ENCODE peak calls at places on chromosomes 2 and 18, in four cellular contexts. C is K562, A is H1, K is GM12878. X is an unnamed sample.

GRCh38 chr2:168432565-168433186 is 23.4 kb upstream of the CERS6 start:
- DNase-seq in C (no peak), A (no peak), K (peak), X (no peak)

GRCh38 chr2:234032301-234032856 is 18.1 kb upstream of the SPP2 start:
- DNase-seq in C (no peak), A (no peak), K (no peak), X (peak)

GRCh38 chr18:45248240-45248903 is 366.9 kb upstream of the SLC14A2 start:
- DNase-seq in C (no peak), A (no peak), K (no peak), X (peak)

GRCh38 chr2:184425083-184425482 is 173.2 kb upstream of the ZNF804A start:
- DNase-seq in C (no peak), A (no peak), K (no peak), X (no peak)

GRCh38 chr2:189370719-189371118 is 70.6 kb upstream of the WDR75 start:
- DNase-seq in C (no peak), A (no peak), K (no peak), X (peak)

GRCh38 chr2:157363612-157364101 is 38.0 kb upstream of the ERMN start:
- DNase-seq in C (no peak), A (no peak), K (peak), X (no peak)

GRCh38 chr2:116718451-116718850 is 1096.0 kb upstream of the DDX18 start:
- DNase-seq in C (no peak), A (no peak), K (no peak), X (no peak)

GRCh38 chr2:159902722-159903121 is 104.7 kb upstream of the CD302 start:
- DNase-seq in C (no peak), A (no peak), K (no peak), X (no peak)

GRCh38 chr18:30415903-30416302 is 626.6 kb downstream of the DSC3 start:
- DNase-seq in C (no peak), A (no peak), K (no peak), X (no peak)

GRCh38 chr2:219968685-219969345 is 341.4 kb downstream of the SLC4A3 start:
- DNase-seq in C (no peak), A (no peak), K (no peak), X (peak)

GRCh38 chr18:67932261-67932660 is 415.7 kb upstream of the DSEL start:
- DNase-seq in C (no peak), A (no peak), K (no peak), X (no peak)

GRCh38 chr2:117933884-117934354 is 80.0 kb downstream of the CCDC93 start:
- DNase-seq in C (no peak), A (no peak), K (no peak), X (no peak)

GRCh38 chr2:16197504-16198147 is 257.3 kb downstream of the MYCN start:
- DNase-seq in C (no peak), A (no peak), K (no peak), X (no peak)

GRCh38 chr2:236599059-236599458 is 29.4 kb downstream of the ACKR3 start:
- DNase-seq in C (no peak), A (no peak), K (no peak), X (no peak)

GRCh38 chr18:23231340-23232021 is 96.2 kb downstream of the CABLES1 start:
- DNase-seq in C (no peak), A (no peak), K (peak), X (peak)

GRCh38 chr18:31581498-31582197 is 10.0 kb upstream of the TTR start:
- DNase-seq in C (no peak), A (no peak), K (no peak), X (peak)

GRCh38 chr2:62458206-62459035 is 47.6 kb downstream of the TMEM17 start:
- DNase-seq in C (no peak), A (no peak), K (no peak), X (no peak)

GRCh38 chr2:197372582-197372981 is 62.0 kb upstream of the ANKRD44 start:
- DNase-seq in C (no peak), A (no peak), K (no peak), X (peak)

GRCh38 chr2:26914963-26915310 is 55.5 kb upstream of the MAPRE3 start:
- DNase-seq in C (no peak), A (no peak), K (no peak), X (no peak)

GRCh38 chr2:147365577-147365976 is 479.3 kb upstream of the ACVR2A start:
- DNase-seq in C (no peak), A (no peak), K (no peak), X (no peak)

GRCh38 chr18:75244336-75244735 is 33.7 kb downstream of the TSHZ1 start:
- DNase-seq in C (peak), A (peak), K (no peak), X (no peak)

GRCh38 chr2:143110759-143111428 is 18.3 kb upstream of the ARHGAP15 start:
- DNase-seq in C (peak), A (peak), K (peak), X (peak)

GRCh38 chr2:25286025-25286400 is 55.7 kb downstream of the DNMT3A start:
- DNase-seq in C (no peak), A (no peak), K (no peak), X (no peak)

GRCh38 chr2:60029248-60029883 is 524.1 kb downstream of the BCL11A start:
- DNase-seq in C (no peak), A (no peak), K (no peak), X (no peak)

GRCh38 chr2:19358242-19359020 is at the start of gene OSR1:
- DNase-seq in C (no peak), A (peak), K (no peak), X (peak)

GRCh38 chr2:168118733-168119518 is 128.5 kb downstream of the STK39 start:
- DNase-seq in C (peak), A (peak), K (no peak), X (peak)

GRCh38 chr18:23134780-23135678 is at the start of gene CABLES1:
- DNase-seq in C (peak), A (peak), K (no peak), X (peak)

GRCh38 chr2:240269380-240269779 is 128.9 kb upstream of the OTOS start:
- DNase-seq in C (no peak), A (no peak), K (no peak), X (no peak)

GRCh38 chr2:149005471-149006077 is 32.9 kb upstream of the LYPD6B start:
- DNase-seq in C (no peak), A (no peak), K (no peak), X (no peak)

GRCh38 chr2:193738892-193739291 is 1544.2 kb upstream of the TMEFF2 start:
- DNase-seq in C (no peak), A (no peak), K (no peak), X (no peak)

GRCh38 chr2:227813562-227814353 is at the start of gene CCL20:
- DNase-seq in C (no peak), A (no peak), K (no peak), X (no peak)

GRCh38 chr18:70290482-70291294 is 1.8 kb downstream of the SOCS6 start:
- DNase-seq in C (no peak), A (no peak), K (no peak), X (no peak)

GRCh38 chr2:96264656-96265348 is 995 bp downstream of the TMEM127 start:
- DNase-seq in C (no peak), A (no peak), K (no peak), X (peak)

GRCh38 chr2:19478441-19478840 is 120.0 kb upstream of the OSR1 start:
- DNase-seq in C (no peak), A (no peak), K (no peak), X (no peak)

GRCh38 chr2:20516646-20517341 is 69.9 kb downstream of the RHOB start:
- DNase-seq in C (no peak), A (no peak), K (peak), X (peak)

GRCh38 chr2:189129971-189130370 is 49.6 kb downstream of the COL5A2 start:
- DNase-seq in C (no peak), A (no peak), K (no peak), X (peak)

DNA sequence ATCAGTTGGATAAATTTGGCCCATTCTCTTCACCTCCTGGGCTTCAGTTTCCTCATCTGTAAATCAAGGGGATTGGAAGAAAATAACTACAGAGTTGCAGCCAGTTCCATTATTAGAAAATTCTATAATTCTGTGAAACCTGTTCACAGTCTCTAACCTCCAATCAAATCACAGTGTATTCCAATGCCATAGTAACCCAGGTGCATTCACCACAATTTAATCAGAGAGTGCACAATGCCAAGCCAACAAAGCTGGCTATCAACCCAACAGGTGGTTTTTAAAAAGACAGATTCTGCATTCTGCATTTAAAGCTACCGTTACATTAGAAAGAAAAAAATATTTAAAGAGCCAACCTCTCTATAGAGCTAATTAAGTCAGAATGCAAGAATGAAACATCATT is 308.6 kb downstream of the RNF144A start:
- DNase-seq in C (no peak), A (no peak), K (no peak), X (no peak)
- TF ChIP-seq RAD21 in C (no peak), A (no peak), K (no peak), X (no peak)

GRCh38 chr2:229927817-229928321 is 5.6 kb downstream of the FBXO36 start:
- DNase-seq in C (no peak), A (no peak), K (no peak), X (peak)
- TF ChIP-seq CHD1 in C (no peak), A (no peak), K (no peak), X (no peak)

GRCh38 chr18:3262234-3263171 is 570 bp downstream of the MYL12B start:
- DNase-seq in C (peak), A (peak), K (no peak), X (no peak)
- TF ChIP-seq RAD21 in C (no peak), A (no peak), K (no peak), X (no peak)

GRCh38 chr2:161415041-161415440 is 1.1 kb upstream of the TBR1 start:
- DNase-seq in C (no peak), A (no peak), K (no peak), X (no peak)

GRCh38 chr2:161416294-161416632 is at the start of gene TBR1:
- DNase-seq in C (no peak), A (no peak), K (no peak), X (no peak)

GRCh38 chr2:161414015-161414384 is 2.1 kb upstream of the TBR1 start:
- DNase-seq in C (no peak), A (no peak), K (no peak), X (no peak)

GRCh38 chr2:161415467-161416293 is 417 bp upstream of the TBR1 start:
- DNase-seq in C (no peak), A (no peak), K (no peak), X (no peak)

DNA sequence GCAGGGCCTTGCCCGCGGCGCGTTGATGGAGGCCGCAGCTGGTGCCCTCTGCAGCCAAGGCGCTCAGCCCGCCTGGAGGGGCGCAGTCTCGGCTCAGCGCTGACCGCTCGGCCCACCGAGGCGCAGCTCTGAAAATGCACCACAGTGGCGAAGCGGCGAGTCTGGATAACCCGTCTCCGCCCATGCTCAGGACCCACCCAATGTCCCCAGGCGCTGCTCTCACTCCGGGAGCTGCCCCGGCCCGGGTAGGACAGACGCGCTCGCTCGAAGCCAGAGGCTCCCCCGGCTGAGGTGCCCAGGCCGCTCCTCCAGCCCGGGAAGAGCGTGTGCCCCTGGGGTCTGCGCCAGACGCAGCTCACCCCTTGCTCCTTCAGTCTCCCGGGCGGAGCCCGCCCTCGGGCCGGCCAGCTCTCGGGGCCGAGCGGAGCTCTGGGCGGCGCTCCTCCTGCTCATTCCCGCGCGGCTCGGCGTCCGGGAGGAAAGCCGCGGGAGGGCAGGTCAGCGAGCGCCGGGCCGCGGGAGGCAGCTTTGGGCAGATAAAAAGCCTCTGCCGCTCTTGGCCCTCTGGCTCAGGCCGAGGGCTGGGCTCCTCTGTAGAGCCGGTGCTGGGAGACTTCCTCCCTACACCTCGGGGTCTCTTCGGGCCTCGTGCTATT is 1.6 kb upstream of the TBR1 start:
- DNase-seq in C (peak), A (peak), K (no peak), X (peak)
- TF ChIP-seq CHD1 in C (no peak), A (no peak), K (no peak), X (no peak)

GRCh38 chr2:133433455-133434451 is 134.5 kb downstream of the NCKAP5 start:
- DNase-seq in C (no peak), A (no peak), K (no peak), X (peak)

GRCh38 chr2:133434962-133435668 is 133.1 kb downstream of the NCKAP5 start:
- DNase-seq in C (no peak), A (no peak), K (no peak), X (peak)

GRCh38 chr2:133431289-133431688 is 137.0 kb downstream of the NCKAP5 start:
- DNase-seq in C (no peak), A (no peak), K (no peak), X (peak)
- TF ChIP-seq RAD21 in C (no peak), A (no peak), K (no peak), X (no peak)

GRCh38 chr18:2906522-2907458 is 60.0 kb downstream of the EMILIN2 start:
- DNase-seq in C (peak), A (peak), K (no peak), X (no peak)
- TF ChIP-seq CHD1 in C (no peak), A (no peak), K (no peak), X (no peak)

GRCh38 chr2:49240608-49241007 is 86.3 kb upstream of the FSHR start:
- DNase-seq in C (no peak), A (no peak), K (no peak), X (peak)

GRCh38 chr2:49236316-49236715 is 82.0 kb upstream of the FSHR start:
- DNase-seq in C (no peak), A (no peak), K (no peak), X (no peak)

GRCh38 chr2:49241506-49241905 is 87.2 kb upstream of the FSHR start:
- DNase-seq in C (no peak), A (no peak), K (no peak), X (peak)

DNA sequence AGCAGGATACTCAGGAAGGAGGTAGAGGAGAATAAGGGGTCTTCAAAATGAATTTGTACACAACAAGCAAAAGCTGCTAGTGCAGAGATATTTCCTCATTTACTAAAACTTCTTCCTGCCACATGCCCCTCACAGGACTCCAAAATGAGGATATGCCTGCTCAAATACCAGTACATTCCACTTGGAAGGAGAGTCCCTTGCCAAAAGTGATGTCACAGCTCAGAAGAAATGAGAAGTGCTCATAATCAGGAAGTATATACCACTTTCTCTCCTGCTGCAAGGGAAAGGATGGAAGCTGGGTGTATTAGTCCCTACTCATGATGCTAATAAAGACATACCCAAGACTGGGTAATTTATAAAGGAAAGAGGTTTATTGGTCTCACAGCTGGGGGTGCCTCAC is 87.7 kb upstream of the FSHR start:
- DNase-seq in C (no peak), A (no peak), K (no peak), X (peak)
- TF ChIP-seq RAD21 in C (no peak), A (no peak), K (no peak), X (no peak)

GRCh38 chr2:137947714-137948336 is 16.4 kb upstream of the HNMT start:
- DNase-seq in C (peak), A (peak), K (no peak), X (peak)
- TF ChIP-seq CHD1 in C (no peak), A (no peak), K (no peak), X (no peak)